ENCODE peak calls at places on chromosomes 11 and 22, in five cellular contexts. One of them, this sample, is unnamed.

GRCh38 chr11:77119531-77119936 is 8.5 kb upstream of the MYO7A start:
- DNase-seq in transverse colon: no peak
- DNase-seq in neural crest cell: no peak
- DNase-seq in G401: no peak
- DNase-seq in RPMI8226: no peak
- DNase-seq in this sample: no peak

GRCh38 chr11:47412152-47412746 is 3.9 kb downstream of the SLC39A13 start:
- DNase-seq in transverse colon: peak
- DNase-seq in neural crest cell: peak
- DNase-seq in G401: no peak
- DNase-seq in RPMI8226: peak
- DNase-seq in this sample: peak

GRCh38 chr11:122103366-122103765 is 12.6 kb downstream of the BLID start:
- DNase-seq in transverse colon: no peak
- DNase-seq in neural crest cell: no peak
- DNase-seq in G401: no peak
- DNase-seq in RPMI8226: no peak
- DNase-seq in this sample: no peak

GRCh38 chr11:128664286-128664685 is 29.6 kb upstream of the FLI1 start:
- DNase-seq in transverse colon: no peak
- DNase-seq in neural crest cell: no peak
- DNase-seq in G401: no peak
- DNase-seq in RPMI8226: no peak
- DNase-seq in this sample: no peak

GRCh38 chr11:367956-368413 is 1.3 kb upstream of the B4GALNT4 start:
- DNase-seq in transverse colon: no peak
- DNase-seq in neural crest cell: no peak
- DNase-seq in G401: no peak
- DNase-seq in RPMI8226: no peak
- DNase-seq in this sample: no peak

GRCh38 chr11:57303280-57303989 is 21.3 kb downstream of the TNKS1BP1 start:
- DNase-seq in transverse colon: no peak
- DNase-seq in neural crest cell: no peak
- DNase-seq in G401: no peak
- DNase-seq in RPMI8226: no peak
- DNase-seq in this sample: no peak

GRCh38 chr11:45815747-45816146 is 10.8 kb downstream of the SLC35C1 start:
- DNase-seq in transverse colon: no peak
- DNase-seq in neural crest cell: no peak
- DNase-seq in G401: peak
- DNase-seq in RPMI8226: no peak
- DNase-seq in this sample: peak

GRCh38 chr11:134397304-134398078 is 14.6 kb downstream of the B3GAT1 start:
- DNase-seq in transverse colon: no peak
- DNase-seq in neural crest cell: no peak
- DNase-seq in G401: no peak
- DNase-seq in RPMI8226: no peak
- DNase-seq in this sample: no peak

GRCh38 chr11:126257764-126258163 is 10.9 kb downstream of the SRPRA start:
- DNase-seq in transverse colon: no peak
- DNase-seq in neural crest cell: no peak
- DNase-seq in G401: no peak
- DNase-seq in RPMI8226: no peak
- DNase-seq in this sample: peak

GRCh38 chr11:12785901-12786300 is 111.7 kb downstream of the TEAD1 start:
- DNase-seq in transverse colon: no peak
- DNase-seq in neural crest cell: no peak
- DNase-seq in G401: peak
- DNase-seq in RPMI8226: peak
- DNase-seq in this sample: no peak

GRCh38 chr11:116948375-116948774 is 111.0 kb upstream of the APOA1 start:
- DNase-seq in transverse colon: peak
- DNase-seq in neural crest cell: no peak
- DNase-seq in G401: no peak
- DNase-seq in RPMI8226: no peak
- DNase-seq in this sample: peak

GRCh38 chr11:33978376-33978775 is 73.2 kb upstream of the CAPRIN1 start:
- DNase-seq in transverse colon: no peak
- DNase-seq in neural crest cell: no peak
- DNase-seq in G401: no peak
- DNase-seq in RPMI8226: no peak
- DNase-seq in this sample: no peak

GRCh38 chr11:134470238-134470637 is 58.2 kb upstream of the B3GAT1 start:
- DNase-seq in transverse colon: no peak
- DNase-seq in neural crest cell: no peak
- DNase-seq in G401: no peak
- DNase-seq in RPMI8226: no peak
- DNase-seq in this sample: no peak

GRCh38 chr22:38570841-38571364 is 920 bp upstream of the DMC1 start:
- DNase-seq in transverse colon: peak
- DNase-seq in neural crest cell: peak
- DNase-seq in G401: peak
- DNase-seq in RPMI8226: peak
- DNase-seq in this sample: peak